ENCODE peak calls at places on chromosomes 7 and 10, in four cellular contexts. I is K562, R is HepG2, N is GM12878. L is an unnamed sample.
A peak's percentile ranks its signal among the peaks of the same experiment; 100 is the strongest.

GRCh38 chr10:132096223-132096622 is 30.5 kb downstream of the JAKMIP3 start:
- DNase-seq in I (no peak), R (peak; percentile 60), N (no peak), L (no peak)

GRCh38 chr7:39453743-39454355 is 112.4 kb upstream of the YAE1 start:
- DNase-seq in I (peak; percentile 57), R (peak; percentile 44), N (peak; percentile 23), L (peak; percentile 79)

GRCh38 chr7:9719303-9719702 is 1254.4 kb upstream of the PHF14 start:
- DNase-seq in I (no peak), R (no peak), N (no peak), L (no peak)

GRCh38 chr7:123259759-123260158 is 60.0 kb upstream of the SLC13A1 start:
- DNase-seq in I (no peak), R (no peak), N (no peak), L (no peak)

GRCh38 chr10:125262920-125263319 is 102.6 kb upstream of the CTBP2 start:
- DNase-seq in I (no peak), R (no peak), N (no peak), L (no peak)

GRCh38 chr7:76386691-76387260 is 22.7 kb downstream of the SSC4D start:
- DNase-seq in I (no peak), R (no peak), N (no peak), L (no peak)

GRCh38 chr7:99788554-99788953 is 4.6 kb upstream of the CYP3A4 start:
- DNase-seq in I (no peak), R (no peak), N (no peak), L (no peak)

GRCh38 chr10:21423850-21424249 is 101.6 kb downstream of the SKIDA1 start:
- DNase-seq in I (no peak), R (no peak), N (no peak), L (no peak)

GRCh38 chr7:33157781-33158180 is 28.4 kb downstream of the BBS9 start:
- DNase-seq in I (no peak), R (no peak), N (no peak), L (no peak)

GRCh38 chr7:73519867-73520672 is 2.0 kb downstream of the BAZ1B start:
- DNase-seq in I (no peak), R (peak; percentile 33), N (no peak), L (no peak)

GRCh38 chr7:1352656-1353286 is 106.5 kb downstream of the MICALL2 start:
- DNase-seq in I (no peak), R (no peak), N (no peak), L (no peak)

GRCh38 chr7:1357601-1358271 is 101.5 kb downstream of the MICALL2 start:
- DNase-seq in I (peak; percentile 54), R (no peak), N (no peak), L (no peak)

GRCh38 chr7:1358376-1359050 is 100.8 kb downstream of the MICALL2 start:
- DNase-seq in I (no peak), R (no peak), N (no peak), L (no peak)

GRCh38 chr7:1354661-1355567 is 104.4 kb downstream of the MICALL2 start:
- DNase-seq in I (no peak), R (no peak), N (no peak), L (no peak)

GRCh38 chr7:1355568-1356340 is 103.5 kb downstream of the MICALL2 start:
- DNase-seq in I (no peak), R (no peak), N (no peak), L (peak; percentile 12)
- TF ChIP-seq ATF2 in I (no peak), R (no peak), N (no peak), L (no peak)

DNA sequence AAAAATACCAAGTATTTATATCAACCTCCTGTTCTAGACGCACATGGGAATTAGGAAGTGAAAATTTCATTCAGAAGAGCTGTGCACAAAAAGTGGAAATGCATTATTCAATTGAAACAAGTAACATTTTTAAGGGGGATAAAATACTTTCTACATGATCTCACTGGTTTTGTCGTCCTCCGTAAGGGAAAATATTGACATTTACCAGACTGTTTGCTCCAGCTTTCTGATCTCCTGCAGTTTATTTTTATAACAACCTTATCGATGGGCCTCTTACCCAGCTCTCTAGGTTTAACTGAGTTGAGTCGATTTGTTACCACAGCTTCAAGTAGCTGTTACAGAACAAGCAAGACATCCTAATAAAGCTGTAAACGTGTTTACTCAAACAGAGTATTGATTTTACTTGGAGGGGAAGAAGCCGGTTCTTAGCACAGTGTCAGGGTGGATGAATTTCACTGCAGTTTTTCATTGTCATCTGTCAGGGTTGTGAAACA is 142.7 kb upstream of the KAT6B start:
- DNase-seq in I (no peak), R (peak; percentile 9), N (no peak), L (no peak)
- TF ChIP-seq NR2C2 in I (no peak), R (no peak), N (no peak), L (no peak)

DNA sequence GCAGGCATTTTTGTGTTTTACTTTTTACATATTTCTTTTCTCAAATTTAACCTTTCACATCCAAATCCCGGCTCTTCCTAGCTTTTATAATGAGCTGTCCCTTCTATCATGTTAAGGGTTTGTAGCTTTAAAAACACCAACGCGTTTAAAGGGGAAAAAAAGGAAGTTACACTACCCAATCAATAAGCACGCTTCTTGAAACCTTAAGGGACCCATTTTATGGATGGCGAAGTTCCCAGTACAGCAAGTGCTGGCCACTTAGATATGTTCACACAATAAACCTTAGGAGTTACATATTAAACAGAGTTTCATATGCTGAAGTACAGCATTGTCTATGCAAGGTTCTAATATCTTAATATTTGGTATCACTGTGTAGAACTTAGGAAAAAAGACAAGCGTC is 1.8 kb downstream of the GNG11 start:
- DNase-seq in I (no peak), R (no peak), N (no peak), L (no peak)
- TF ChIP-seq CREM in I (no peak), R (no peak), N (no peak), L (no peak)

DNA sequence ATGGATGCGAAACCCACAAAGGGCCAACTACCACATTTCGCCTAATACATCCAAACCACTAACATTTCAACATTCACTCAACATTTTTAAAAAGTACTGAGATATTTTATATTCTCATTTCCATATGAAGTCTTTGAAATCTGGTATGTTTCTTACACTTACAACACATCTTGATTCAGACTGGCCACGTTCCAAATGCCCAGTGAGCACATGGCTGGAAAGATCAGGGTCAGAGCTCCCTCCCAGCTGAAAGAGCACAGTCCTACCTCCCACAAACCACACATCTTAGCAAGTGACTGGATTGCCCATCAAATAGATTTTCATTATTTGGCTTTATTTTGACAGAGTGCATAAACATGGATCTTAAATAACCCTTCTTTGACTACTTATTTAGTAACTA is 18.9 kb downstream of the NCAPG2 start:
- DNase-seq in I (no peak), R (no peak), N (no peak), L (no peak)
- TF ChIP-seq ATF2 in I (no peak), R (no peak), N (no peak), L (no peak)

L was measured in WTC11.